ENCODE peak calls at places on chromosomes 6 and 20, in six cellular contexts. G, H, Z, B, U and P are unnamed samples.
A peak's percentile ranks its signal among the peaks of the same experiment; 100 is the strongest.

GRCh38 chr20:17621229-17621968 is 51.5 kb downstream of the DSTN start:
- DNase-seq in G (no peak), H (no peak), Z (no peak), B (no peak), U (no peak), P (peak; percentile 12)

GRCh38 chr20:11155156-11155805 is 481.5 kb upstream of the JAG1 start:
- DNase-seq in G (no peak), H (no peak), Z (no peak), B (no peak), U (no peak), P (no peak)

GRCh38 chr6:11575408-11576033 is 38.0 kb downstream of the TMEM170B start:
- DNase-seq in G (peak; percentile 82), H (peak; percentile 74), Z (peak; percentile 80), B (no peak), U (peak; percentile 41), P (no peak)

GRCh38 chr6:75504902-75505233 is 11.3 kb upstream of the FILIP1 start:
- DNase-seq in G (no peak), H (no peak), Z (no peak), B (no peak), U (no peak), P (no peak)

GRCh38 chr20:56195946-56196345 is 52.6 kb upstream of the MC3R start:
- DNase-seq in G (no peak), H (no peak), Z (no peak), B (no peak), U (no peak), P (no peak)

GRCh38 chr20:57243480-57244220 is 22.8 kb downstream of the BMP7 start:
- DNase-seq in G (no peak), H (no peak), Z (no peak), B (no peak), U (no peak), P (no peak)

GRCh38 chr20:42379385-42379784 is 761.2 kb upstream of the CHD6 start:
- DNase-seq in G (no peak), H (no peak), Z (no peak), B (no peak), U (no peak), P (no peak)

GRCh38 chr6:87277123-87277522 is 45.3 kb upstream of the SMIM8 start:
- DNase-seq in G (peak; percentile 22), H (no peak), Z (peak; percentile 55), B (no peak), U (no peak), P (no peak)

GRCh38 chr20:17171750-17172149 is 55.1 kb upstream of the PCSK2 start:
- DNase-seq in G (no peak), H (no peak), Z (no peak), B (no peak), U (no peak), P (no peak)

DNA sequence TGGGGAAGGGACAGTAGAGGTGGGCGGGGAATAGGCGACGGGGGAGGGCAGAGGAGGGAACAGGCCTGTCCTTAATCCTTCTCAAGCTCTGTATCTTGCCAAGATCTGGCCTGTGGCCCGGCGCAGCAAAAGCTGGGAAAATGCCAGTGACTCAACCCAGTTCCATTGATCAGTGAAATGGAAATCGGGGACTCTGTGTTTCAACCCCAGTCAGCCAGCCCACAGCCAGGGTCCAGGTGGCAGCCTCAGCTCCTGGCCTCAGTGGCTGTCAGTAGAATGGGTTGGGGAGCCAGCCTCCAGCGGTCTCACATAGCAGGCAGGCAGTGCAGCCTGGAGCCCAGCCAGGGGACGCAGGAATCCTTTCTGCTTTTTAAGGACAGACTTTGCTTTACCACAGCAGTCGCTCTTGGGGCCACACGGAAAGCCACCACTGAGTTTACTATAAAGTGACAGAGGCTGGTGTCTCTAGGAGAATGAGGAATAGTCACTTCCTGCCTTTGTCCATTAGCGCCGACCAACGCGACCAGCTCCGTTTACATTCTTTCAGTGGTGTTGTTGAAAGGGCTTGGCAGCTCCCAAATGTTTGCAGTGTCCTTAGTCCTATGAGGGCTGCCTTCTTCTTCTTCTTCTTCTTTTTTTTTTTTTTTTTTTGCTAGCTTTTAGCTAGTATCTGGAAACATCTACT is 128.1 kb downstream of the RIN2 start:
- DNase-seq in G (peak; percentile 73), H (no peak), Z (no peak), B (no peak), U (no peak), P (no peak)
- TF ChIP-seq POLR2A in G (no peak), H (no peak), Z (no peak), B (no peak), U (no peak), P (no peak)

GRCh38 chr6:159043986-159044385 is 805 bp downstream of the TAGAP start:
- DNase-seq in G (no peak), H (no peak), Z (no peak), B (no peak), U (no peak), P (no peak)

GRCh38 chr6:159042824-159043181 is 2.0 kb downstream of the TAGAP start:
- DNase-seq in G (no peak), H (no peak), Z (no peak), B (no peak), U (no peak), P (no peak)

GRCh38 chr6:159045826-159046225 is 1.0 kb upstream of the TAGAP start:
- DNase-seq in G (no peak), H (no peak), Z (no peak), B (no peak), U (no peak), P (no peak)

GRCh38 chr6:159043236-159043635 is 1.6 kb downstream of the TAGAP start:
- DNase-seq in G (no peak), H (no peak), Z (no peak), B (no peak), U (no peak), P (no peak)

DNA sequence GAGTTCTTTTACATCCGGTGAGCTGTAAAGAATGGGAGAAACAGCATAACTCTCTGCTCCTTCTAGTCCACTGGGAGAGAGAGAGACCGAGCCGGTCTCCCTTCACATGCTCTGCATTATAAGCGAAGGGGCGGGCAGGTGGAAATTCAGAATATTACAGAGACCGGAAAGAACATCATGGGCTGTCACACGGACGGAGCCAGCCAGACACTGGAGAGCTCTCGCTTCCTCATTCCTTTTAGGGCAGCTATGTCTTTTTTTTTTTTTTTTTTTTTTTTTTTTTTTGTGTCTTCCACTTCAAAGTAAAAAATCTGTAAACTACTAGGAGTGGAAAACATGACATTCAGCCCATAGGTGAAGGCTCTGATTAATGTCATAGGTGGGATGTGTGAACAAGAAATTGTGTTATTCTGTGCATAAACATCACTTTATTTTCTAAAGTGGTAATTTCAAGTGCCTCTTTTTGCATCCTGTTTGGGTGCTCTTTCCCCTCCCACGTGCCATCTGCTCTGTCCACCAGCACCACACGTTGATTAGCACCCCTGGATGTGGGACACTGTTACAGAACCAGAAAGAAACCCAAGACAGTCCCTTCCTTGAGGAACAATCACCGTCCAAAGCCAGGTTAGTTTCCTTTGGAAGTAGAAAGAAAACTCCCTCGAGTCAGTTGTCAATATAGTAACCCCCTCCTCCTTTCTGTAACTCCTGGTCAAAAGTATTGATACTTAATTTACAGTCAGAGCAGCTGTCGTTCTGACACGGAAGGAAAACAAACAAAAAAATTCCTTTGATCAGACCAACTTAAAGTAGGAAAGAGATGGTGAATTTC is at the start of gene TAGAP:
- DNase-seq in G (no peak), H (peak; percentile 63), Z (no peak), B (peak; percentile 39), U (no peak), P (peak; percentile 49)
- TF ChIP-seq TAF1 in G (no peak), H (peak; percentile 65), Z (no peak), B (peak; percentile 72), U (no peak), P (peak; percentile 75)

GRCh38 chr20:61045091-61045490 is 207.0 kb upstream of the CDH4 start:
- DNase-seq in G (no peak), H (no peak), Z (no peak), B (no peak), U (no peak), P (no peak)

GRCh38 chr20:61045876-61046585 is 206.0 kb upstream of the CDH4 start:
- DNase-seq in G (no peak), H (no peak), Z (no peak), B (no peak), U (no peak), P (no peak)

GRCh38 chr20:61043681-61044080 is 208.4 kb upstream of the CDH4 start:
- DNase-seq in G (no peak), H (no peak), Z (no peak), B (no peak), U (no peak), P (no peak)

GRCh38 chr20:61042501-61043385 is 209.3 kb upstream of the CDH4 start:
- DNase-seq in G (no peak), H (no peak), Z (peak; percentile 1), B (no peak), U (no peak), P (no peak)

GRCh38 chr20:61044499-61044898 is 207.6 kb upstream of the CDH4 start:
- DNase-seq in G (no peak), H (no peak), Z (peak; percentile 28), B (no peak), U (no peak), P (no peak)
- TF ChIP-seq POLR2A in G (no peak), H (no peak), Z (no peak), B (no peak), U (no peak), P (no peak)

GRCh38 chr20:37627060-37627766 is 66.6 kb upstream of the CTNNBL1 start:
- DNase-seq in G (peak; percentile 61), H (no peak), Z (peak; percentile 77), B (peak; percentile 24), U (peak; percentile 17), P (no peak)

GRCh38 chr20:37624963-37625362 is 68.9 kb upstream of the CTNNBL1 start:
- DNase-seq in G (no peak), H (no peak), Z (no peak), B (no peak), U (no peak), P (no peak)

GRCh38 chr20:37627767-37628130 is 66.1 kb upstream of the CTNNBL1 start:
- DNase-seq in G (no peak), H (no peak), Z (no peak), B (no peak), U (no peak), P (no peak)

GRCh38 chr20:37619496-37619895 is 74.3 kb upstream of the CTNNBL1 start:
- DNase-seq in G (no peak), H (no peak), Z (no peak), B (no peak), U (no peak), P (no peak)

GRCh38 chr20:37622728-37623127 is 71.1 kb upstream of the CTNNBL1 start:
- DNase-seq in G (no peak), H (no peak), Z (no peak), B (no peak), U (no peak), P (no peak)
- TF ChIP-seq TAF1 in G (no peak), H (no peak), Z (no peak), B (no peak), U (no peak), P (no peak)

DNA sequence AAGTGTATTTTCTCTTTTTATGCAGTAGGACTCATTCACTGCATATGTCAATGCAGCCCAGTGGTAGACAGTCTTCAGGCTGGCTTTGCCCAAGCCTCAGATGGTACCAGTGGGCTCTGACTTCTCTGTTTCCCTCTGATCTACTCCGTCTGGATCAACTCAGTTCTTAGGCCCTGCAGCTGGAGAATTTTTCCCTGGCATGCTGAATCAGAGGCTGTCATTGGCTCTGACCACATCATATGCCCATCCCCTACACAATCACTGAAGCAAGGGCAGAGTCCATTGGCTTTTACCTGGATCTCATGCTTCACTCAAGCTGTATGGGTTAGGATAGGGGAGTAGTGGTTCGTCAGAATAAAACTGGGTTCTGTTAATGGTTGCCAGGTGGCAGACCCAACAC is 57.8 kb downstream of the KIZ start:
- DNase-seq in G (no peak), H (no peak), Z (no peak), B (no peak), U (no peak), P (no peak)
- TF ChIP-seq POLR2A in G (no peak), H (no peak), Z (no peak), B (no peak), U (no peak), P (no peak)